ENCODE peak calls at places on chromosomes 5 and 9, in eight cellular contexts. Y is A172; D is activated naive CD8-positive, alpha-beta T cell treated with anti-CD3 and anti-CD28 coated beads, Interleukin-2, amount 50 U/mL, for 16 hours; U is NCI-H2171 treated with DMSO at 0.1 percent for 48 hours; Q is T1000; N is CD8-positive, alpha-beta memory T cell; X is NCI-H345; S is NCI-H1092. Z is an unnamed sample.

GRCh38 chr9:14654932-14655331 is 38.3 kb downstream of the ZDHHC21 start:
- DNase-seq in Y (peak; percentile 13), D (no peak), U (no peak), Q (no peak), N (no peak), X (no peak), S (no peak), Z (no peak)

GRCh38 chr9:129481824-129482511 is 138.9 kb downstream of the C9orf50 start:
- DNase-seq in Y (peak; percentile 59), D (no peak), U (peak; percentile 61), Q (no peak), N (no peak), X (no peak), S (no peak), Z (no peak)

GRCh38 chr5:11502783-11503182 is 401.5 kb downstream of the CTNND2 start:
- DNase-seq in Y (no peak), D (no peak), U (no peak), Q (no peak), N (no peak), X (no peak), S (no peak), Z (no peak)

GRCh38 chr9:109403766-109404320 is 83.0 kb upstream of the EPB41L4B start:
- DNase-seq in Y (no peak), D (no peak), U (no peak), Q (peak; percentile 39), N (no peak), X (no peak), S (no peak), Z (no peak)

GRCh38 chr9:96492993-96493531 is 43.1 kb downstream of the HABP4 start:
- DNase-seq in Y (no peak), D (no peak), U (no peak), Q (no peak), N (no peak), X (no peak), S (no peak), Z (no peak)

GRCh38 chr5:96885518-96886338 is 9.4 kb downstream of the ERAP2 start:
- DNase-seq in Y (peak; percentile 30), D (no peak), U (no peak), Q (no peak), N (no peak), X (no peak), S (no peak), Z (no peak)

GRCh38 chr5:27087820-27088219 is 49.4 kb upstream of the CDH9 start:
- DNase-seq in Y (no peak), D (no peak), U (no peak), Q (no peak), N (no peak), X (no peak), S (no peak), Z (no peak)

GRCh38 chr5:171595801-171596231 is 176.4 kb downstream of the FGF18 start:
- DNase-seq in Y (peak; percentile 90), D (no peak), U (no peak), Q (peak; percentile 45), N (no peak), X (no peak), S (no peak), Z (no peak)

GRCh38 chr5:172245046-172245445 is 38.5 kb downstream of the UBTD2 start:
- DNase-seq in Y (no peak), D (no peak), U (peak; percentile 75), Q (no peak), N (no peak), X (no peak), S (no peak), Z (no peak)

GRCh38 chr9:93064392-93065124 is 6.1 kb downstream of the SUSD3 start:
- DNase-seq in Y (peak; percentile 63), D (peak; percentile 60), U (peak; percentile 74), Q (no peak), N (peak; percentile 81), X (no peak), S (no peak), Z (no peak)

GRCh38 chr9:88379352-88379751 is 8.9 kb upstream of the SPIN1 start:
- DNase-seq in Y (no peak), D (no peak), U (no peak), Q (no peak), N (no peak), X (no peak), S (no peak), Z (no peak)

GRCh38 chr9:112112941-112113399 is 62.1 kb downstream of the SUSD1 start:
- DNase-seq in Y (peak; percentile 54), D (no peak), U (peak; percentile 23), Q (no peak), N (no peak), X (peak; percentile 47), S (peak; percentile 6), Z (no peak)

GRCh38 chr5:112649882-112650281 is 87.8 kb upstream of the APC start:
- DNase-seq in Y (no peak), D (no peak), U (no peak), Q (no peak), N (no peak), X (no peak), S (no peak), Z (no peak)

GRCh38 chr9:38183994-38184568 is 115.1 kb upstream of the SHB start:
- DNase-seq in Y (peak; percentile 27), D (no peak), U (peak; percentile 8), Q (no peak), N (no peak), X (no peak), S (no peak), Z (no peak)